ENCODE peak calls at places on chromosomes 1 and 21, in four cellular contexts. Z is stimulated activated CD8-positive, alpha-beta memory T cell treated with anti-CD3 and anti-CD28 coated beads, Interleukin-7, amount 100 ng/mL, for 4 hours; K is ovary; M is mesothelial cell of epicardium. S is an unnamed sample.

GRCh38 chr1:228497206-228497605 is 10.0 kb downstream of the RNF187 start:
- DNase-seq in Z (no peak), K (no peak), M (peak), S (peak)

GRCh38 chr1:45508295-45509151 is 8.4 kb downstream of the MMACHC start:
- DNase-seq in Z (no peak), K (no peak), M (no peak), S (no peak)

GRCh38 chr1:31932491-31933316 is 5.5 kb downstream of the PTP4A2 start:
- DNase-seq in Z (no peak), K (no peak), M (no peak), S (no peak)

GRCh38 chr1:194908643-194909042 is 1699.6 kb downstream of the KCNT2 start:
- DNase-seq in Z (no peak), K (no peak), M (no peak), S (no peak)

GRCh38 chr1:84540759-84541158 is 33.5 kb downstream of the CTBS start:
- DNase-seq in Z (no peak), K (no peak), M (no peak), S (no peak)

GRCh38 chr1:40862008-40862863 is at the start of gene CITED4:
- DNase-seq in Z (peak), K (peak), M (peak), S (peak)

GRCh38 chr21:45328198-45329087 is 40.7 kb upstream of the POFUT2 start:
- DNase-seq in Z (no peak), K (no peak), M (no peak), S (no peak)

GRCh38 chr1:43760745-43761343 is 53.5 kb downstream of the ST3GAL3 start:
- DNase-seq in Z (no peak), K (no peak), M (no peak), S (no peak)

GRCh38 chr1:76668046-76668445 is 199.2 kb upstream of the ST6GALNAC5 start:
- DNase-seq in Z (no peak), K (no peak), M (no peak), S (no peak)

GRCh38 chr1:212554401-212554800 is 54.2 kb upstream of the ATF3 start:
- DNase-seq in Z (no peak), K (no peak), M (no peak), S (no peak)

GRCh38 chr1:161216945-161217712 is 2.0 kb downstream of the FCER1G start:
- DNase-seq in Z (no peak), K (no peak), M (no peak), S (no peak)

GRCh38 chr1:16606106-16606505 is 7.3 kb downstream of the NBPF1 start:
- DNase-seq in Z (no peak), K (no peak), M (peak), S (no peak)

GRCh38 chr21:45972353-45972715 is 9.2 kb upstream of the COL6A1 start:
- DNase-seq in Z (no peak), K (peak), M (peak), S (no peak)

GRCh38 chr1:235888119-235888643 is 21.5 kb upstream of the LYST start:
- DNase-seq in Z (peak), K (no peak), M (no peak), S (no peak)

GRCh38 chr1:162605225-162605927 is 26.9 kb upstream of the DDR2 start:
- DNase-seq in Z (no peak), K (no peak), M (no peak), S (no peak)

GRCh38 chr21:39088831-39089380 is 94.3 kb downstream of the PSMG1 start:
- DNase-seq in Z (no peak), K (no peak), M (no peak), S (no peak)

GRCh38 chr1:87961992-87962391 is 633.3 kb downstream of the LMO4 start:
- DNase-seq in Z (no peak), K (no peak), M (no peak), S (no peak)

GRCh38 chr1:159918041-159918917 is 7.0 kb downstream of the TAGLN2 start:
- DNase-seq in Z (no peak), K (no peak), M (no peak), S (no peak)

GRCh38 chr1:245045087-245045881 is 109.5 kb upstream of the KIF26B start:
- DNase-seq in Z (no peak), K (no peak), M (no peak), S (no peak)

GRCh38 chr1:5404412-5405203 is 587.6 kb downstream of the NPHP4 start:
- DNase-seq in Z (no peak), K (no peak), M (no peak), S (no peak)

GRCh38 chr1:208069317-208069716 is 158.4 kb upstream of the CD34 start:
- DNase-seq in Z (no peak), K (no peak), M (no peak), S (no peak)

GRCh38 chr1:109573785-109574184 is 25.4 kb downstream of the GNAI3 start:
- DNase-seq in Z (no peak), K (no peak), M (no peak), S (no peak)

GRCh38 chr1:35202048-35202719 is 9.2 kb upstream of the SFPQ start:
- DNase-seq in Z (peak), K (peak), M (peak), S (peak)

GRCh38 chr1:109272021-109272799 is 10.7 kb downstream of the PSRC1 start:
- DNase-seq in Z (no peak), K (no peak), M (no peak), S (no peak)

GRCh38 chr21:39885119-39885848 is 18.0 kb downstream of the PCP4 start:
- DNase-seq in Z (no peak), K (no peak), M (no peak), S (no peak)

GRCh38 chr1:204819495-204819894 is 51.2 kb upstream of the NFASC start:
- DNase-seq in Z (no peak), K (no peak), M (no peak), S (no peak)

GRCh38 chr1:8765253-8765652 is 52.2 kb downstream of the RERE start:
- DNase-seq in Z (no peak), K (no peak), M (no peak), S (no peak)

GRCh38 chr1:235901461-235901860 is 34.8 kb upstream of the LYST start:
- DNase-seq in Z (no peak), K (no peak), M (no peak), S (no peak)

GRCh38 chr1:222028694-222029093 is 286.8 kb upstream of the DUSP10 start:
- DNase-seq in Z (no peak), K (no peak), M (no peak), S (no peak)

GRCh38 chr1:173475564-173476196 is 1.5 kb upstream of the PRDX6 start:
- DNase-seq in Z (no peak), K (no peak), M (no peak), S (no peak)

S was measured in H1.